ENCODE peak calls at places on chromosomes 11 and 22, in six cellular contexts. N is neural progenitor cell; R is stimulated activated CD8-positive, alpha-beta memory T cell treated with anti-CD3 and anti-CD28 coated beads, Interleukin-15, amount 100 ng/mL, for 24 hours; V is M059J; Y is naive thymus-derived CD8-positive, alpha-beta T cell; T is WTC11. O is an unnamed sample.

GRCh38 chr11:6389921-6390717 is at the start of gene SMPD1:
- DNase-seq in N (peak; percentile 96), R (peak; percentile 81), V (peak; percentile 91), Y (peak; percentile 91), T (peak; percentile 87), O (peak; percentile 92)

GRCh38 chr11:112216591-112217105 is 9.6 kb upstream of the PTS start:
- DNase-seq in N (no peak), R (no peak), V (peak; percentile 32), Y (no peak), T (no peak), O (no peak)

GRCh38 chr11:103547009-103547408 is 437.8 kb downstream of the DYNC2H1 start:
- DNase-seq in N (no peak), R (no peak), V (no peak), Y (no peak), T (no peak), O (no peak)

GRCh38 chr22:45626198-45626651 is 45.4 kb upstream of the ATXN10 start:
- DNase-seq in N (no peak), R (no peak), V (no peak), Y (no peak), T (no peak), O (no peak)

GRCh38 chr11:1460396-1460795 is 26.2 kb downstream of the MOB2 start:
- DNase-seq in N (no peak), R (no peak), V (no peak), Y (no peak), T (no peak), O (no peak)

GRCh38 chr11:114284021-114284420 is 12.2 kb upstream of the NNMT start:
- DNase-seq in N (no peak), R (no peak), V (no peak), Y (no peak), T (no peak), O (no peak)

GRCh38 chr11:100563541-100564280 is 123.4 kb upstream of the ARHGAP42 start:
- DNase-seq in N (no peak), R (no peak), V (peak; percentile 87), Y (no peak), T (no peak), O (no peak)

GRCh38 chr22:40862537-40862936 is 624 bp upstream of the DNAJB7 start:
- DNase-seq in N (no peak), R (no peak), V (no peak), Y (no peak), T (no peak), O (no peak)

GRCh38 chr11:60875856-60876485 is 8.6 kb downstream of the ZP1 start:
- DNase-seq in N (no peak), R (no peak), V (no peak), Y (no peak), T (no peak), O (no peak)

GRCh38 chr11:94602430-94603372 is 35.5 kb downstream of the PIWIL4 start:
- DNase-seq in N (no peak), R (no peak), V (no peak), Y (no peak), T (peak; percentile 42), O (peak; percentile 74)

GRCh38 chr22:24482998-24483397 is 12.1 kb upstream of the UPB1 start:
- DNase-seq in N (no peak), R (no peak), V (no peak), Y (no peak), T (no peak), O (no peak)

GRCh38 chr11:39664023-39664422 is 1795.4 kb downstream of the LRRC4C start:
- DNase-seq in N (no peak), R (no peak), V (no peak), Y (no peak), T (no peak), O (no peak)